ENCODE peak calls at places on chromosomes 6 and 20, in nine cellular contexts. K is WTC11; O is left ventricle myocardium inferior; B is cerebellar cortex; Z is activated CD4-positive, alpha-beta memory T cell treated with anti-CD3 and anti-CD28 coated beads, Interleukin-2, amount 10 ng/mL, durations not matched to agents 7 days and 5 days; A is neural crest cell; E is HFF-Myc; C is GM03348; W is T-helper 2 cell. L is an unnamed sample.

GRCh38 chr6:158707120-158707519 is 57.3 kb downstream of the SYTL3 start:
- DNase-seq in Z (no peak), W (no peak), A (no peak), E (no peak), B (no peak), K (no peak), C (peak; percentile 63), O (peak; percentile 60), L (no peak)

GRCh38 chr20:32518593-32519366 is 66.4 kb downstream of the NOL4L start:
- DNase-seq in O (no peak), K (no peak), E (no peak), W (no peak), A (no peak), B (no peak), Z (no peak), C (no peak), L (no peak)

GRCh38 chr6:37903671-37904355 is 84.3 kb downstream of the ZFAND3 start:
- DNase-seq in W (no peak), A (no peak), Z (no peak), B (no peak), C (no peak), K (no peak), E (no peak), O (no peak), L (no peak)

GRCh38 chr20:18719426-18719825 is 94.2 kb upstream of the SCP2D1 start:
- DNase-seq in K (no peak), O (no peak), A (no peak), C (peak; percentile 28), E (no peak), Z (no peak), W (no peak), B (no peak), L (no peak)

GRCh38 chr6:70563540-70563939 is 3.2 kb upstream of the SDHAF4 start:
- DNase-seq in B (no peak), O (no peak), A (no peak), E (no peak), W (no peak), K (no peak), C (no peak), Z (no peak), L (no peak)

GRCh38 chr6:133040025-133040838 is 200.9 kb upstream of the EYA4 start:
- DNase-seq in B (peak; percentile 8), W (no peak), A (peak; percentile 18), E (no peak), C (peak; percentile 12), Z (no peak), O (no peak), K (peak; percentile 11), L (no peak)

GRCh38 chr6:44247338-44248302 is 719 bp downstream of the HSP90AB1 start:
- DNase-seq in A (no peak), Z (peak; percentile 91), O (peak; percentile 66), C (peak; percentile 69), E (no peak), W (peak; percentile 81), B (peak; percentile 53), K (peak; percentile 41), L (no peak)

GRCh38 chr20:59696476-59696875 is 92.1 kb downstream of the PHACTR3 start:
- DNase-seq in K (no peak), E (no peak), B (peak; percentile 67), C (no peak), O (no peak), A (no peak), Z (no peak), W (no peak), L (no peak)

GRCh38 chr6:31879901-31880300 is 1.1 kb upstream of the SLC44A4 start:
- DNase-seq in B (no peak), O (no peak), E (no peak), Z (no peak), A (no peak), K (no peak), W (no peak), C (no peak), L (no peak)

GRCh38 chr6:45924763-45925342 is 90.8 kb downstream of the CLIC5 start:
- DNase-seq in Z (no peak), W (no peak), E (no peak), A (no peak), B (no peak), O (no peak), C (no peak), K (no peak), L (no peak)

GRCh38 chr20:36391456-36391855 is 85.3 kb downstream of the DLGAP4 start:
- DNase-seq in C (no peak), W (no peak), A (no peak), B (no peak), K (peak; percentile 43), E (no peak), O (no peak), Z (no peak), L (no peak)

GRCh38 chr6:27771240-27771639 is 141.0 kb downstream of the OR2B2 start:
- DNase-seq in C (no peak), A (no peak), W (no peak), K (no peak), E (no peak), Z (no peak), O (no peak), B (no peak), L (no peak)

GRCh38 chr6:167805349-167806060 is 21.2 kb upstream of the AFDN start:
- DNase-seq in C (no peak), Z (no peak), O (no peak), K (no peak), A (no peak), E (no peak), W (no peak), B (no peak), L (no peak)

GRCh38 chr20:50320005-50320909 is 129.6 kb downstream of the CEBPB start:
- DNase-seq in O (no peak), A (no peak), B (no peak), W (no peak), K (no peak), Z (no peak), E (no peak), C (no peak), L (no peak)

GRCh38 chr6:46736913-46737312 is 1.7 kb upstream of the PLA2G7 start:
- DNase-seq in O (no peak), A (no peak), B (no peak), E (no peak), Z (no peak), C (no peak), K (no peak), W (no peak), L (no peak)

GRCh38 chr6:118791499-118791898 is 102.5 kb upstream of the ASF1A start:
- DNase-seq in K (no peak), Z (no peak), W (no peak), C (no peak), B (no peak), O (no peak), A (no peak), E (no peak), L (no peak)

GRCh38 chr20:41005361-41005729 is 23.3 kb upstream of the TOP1 start:
- DNase-seq in Z (no peak), K (no peak), A (no peak), C (peak; percentile 58), W (no peak), E (peak; percentile 94), B (peak; percentile 26), O (peak; percentile 86), L (peak; percentile 98)

GRCh38 chr6:133906050-133906449 is 17.1 kb downstream of the TCF21 start:
- DNase-seq in B (no peak), E (no peak), O (no peak), A (no peak), W (no peak), C (no peak), K (no peak), Z (no peak), L (no peak)

GRCh38 chr6:40177596-40177995 is 243.3 kb upstream of the MOCS1 start:
- DNase-seq in K (no peak), C (no peak), E (no peak), O (no peak), B (no peak), Z (no peak), A (no peak), W (no peak), L (no peak)

GRCh38 chr6:170140129-170140528 is 150.7 kb downstream of the DLL1 start:
- DNase-seq in K (no peak), C (no peak), B (no peak), O (no peak), Z (no peak), E (no peak), W (no peak), A (no peak), L (no peak)

GRCh38 chr6:124872361-124873065 is 89.7 kb upstream of the RNF217 start:
- DNase-seq in B (no peak), K (no peak), O (no peak), Z (no peak), A (no peak), E (no peak), C (no peak), W (no peak), L (no peak)

GRCh38 chr20:31260326-31260932 is 3.0 kb downstream of the DEFB115 start:
- DNase-seq in O (no peak), Z (no peak), K (no peak), E (no peak), W (no peak), C (no peak), A (no peak), B (peak; percentile 8), L (no peak)

GRCh38 chr6:41494212-41495115 is 51.7 kb upstream of the FOXP4 start:
- DNase-seq in O (no peak), Z (no peak), A (no peak), B (no peak), K (no peak), W (no peak), E (no peak), C (no peak), L (no peak)

GRCh38 chr6:150720774-150721233 is 121.1 kb downstream of the PLEKHG1 start:
- DNase-seq in Z (no peak), O (no peak), C (no peak), B (no peak), K (no peak), A (peak; percentile 37), W (no peak), E (no peak), L (no peak)

L was measured in glomerular endothelial cell.